ENCODE peak calls at places on chromosomes 13 and 19, in seven cellular contexts. T, G, P, R, H, F and B are unnamed samples.

GRCh38 chr19:40689339-40690049 is 957 bp downstream of the NUMBL start:
- DNase-seq in F (no peak), H (no peak), R (no peak), T (no peak), P (no peak), G (no peak), B (no peak)

GRCh38 chr19:776549-776948 is 20.7 kb upstream of the PTBP1 start:
- DNase-seq in P (no peak), F (no peak), T (no peak), R (no peak), G (no peak), H (no peak), B (no peak)

GRCh38 chr13:72530471-72530870 is 197.0 kb downstream of the MZT1 start:
- DNase-seq in R (no peak), F (no peak), G (no peak), T (no peak), P (no peak), H (peak; percentile 9), B (no peak)

GRCh38 chr13:68439821-68440220 is 1209.7 kb upstream of the PCDH9 start:
- DNase-seq in P (peak; percentile 4), F (no peak), H (no peak), G (no peak), T (no peak), R (no peak), B (no peak)

GRCh38 chr19:49692102-49692599 is 1.2 kb downstream of the CPT1C start:
- DNase-seq in P (no peak), T (no peak), G (no peak), R (no peak), H (no peak), F (no peak), B (no peak)

GRCh38 chr19:36213793-36214387 is 575 bp downstream of the ZNF565 start:
- DNase-seq in H (no peak), R (peak; percentile 50), F (no peak), P (no peak), T (no peak), G (no peak), B (no peak)

GRCh38 chr13:67131393-67131792 is 98.7 kb downstream of the PCDH9 start:
- DNase-seq in G (no peak), H (no peak), F (no peak), R (no peak), P (no peak), T (no peak), B (no peak)

GRCh38 chr19:39053276-39054090 is 21.1 kb upstream of the FBXO27 start:
- DNase-seq in T (no peak), G (no peak), F (no peak), H (no peak), P (peak; percentile 37), R (no peak), B (no peak)

GRCh38 chr19:660793-661426 is 2.1 kb downstream of the RNF126 start:
- DNase-seq in T (no peak), H (no peak), P (no peak), F (no peak), R (no peak), G (no peak), B (no peak)

GRCh38 chr19:4115050-4115817 is 8.7 kb downstream of the MAP2K2 start:
- DNase-seq in G (no peak), P (peak; percentile 47), T (peak; percentile 62), H (no peak), F (no peak), R (peak; percentile 37), B (no peak)

GRCh38 chr19:3985643-3986259 is 488 bp upstream of the EEF2 start:
- DNase-seq in G (no peak), F (no peak), P (no peak), R (no peak), T (no peak), H (no peak), B (no peak)

GRCh38 chr19:51158474-51159129 is 16.5 kb downstream of the SIGLEC7 start:
- DNase-seq in F (peak; percentile 36), P (peak; percentile 36), H (peak; percentile 28), G (peak; percentile 47), T (peak; percentile 69), R (peak; percentile 74), B (peak; percentile 40)

GRCh38 chr19:13008926-13009787 is 13.9 kb downstream of the NFIX start:
- DNase-seq in H (no peak), R (no peak), P (peak; percentile 58), G (no peak), F (no peak), T (no peak), B (no peak)

GRCh38 chr19:48719263-48720171 is at the start of gene MAMSTR:
- DNase-seq in G (no peak), T (no peak), F (no peak), R (no peak), H (no peak), P (no peak), B (no peak)